ENCODE peak calls at places on chromosomes 6 and 20, in five cellular contexts. N, B, Y, E and A are unnamed samples.

GRCh38 chr6:124964084-124964763 is 2.0 kb downstream of the RNF217 start:
- DNase-seq in N (peak), Y (no peak), B (no peak), E (no peak), A (no peak)

GRCh38 chr20:25340380-25340779 is 50.3 kb downstream of the ABHD12 start:
- DNase-seq in E (no peak), B (no peak), N (no peak), Y (no peak), A (no peak)

GRCh38 chr6:1390071-1390804 is 862 bp downstream of the FOXF2 start:
- DNase-seq in E (peak), B (no peak), Y (no peak), N (peak), A (no peak)

GRCh38 chr6:30896541-30896940 is 11.5 kb upstream of the GTF2H4 start:
- DNase-seq in E (no peak), N (no peak), Y (no peak), B (no peak), A (peak)

GRCh38 chr20:57013741-57014140 is 252.7 kb downstream of the BMP7 start:
- DNase-seq in B (no peak), E (peak), Y (no peak), N (no peak), A (no peak)

GRCh38 chr6:126516411-126516810 is 176.5 kb downstream of the CENPW start:
- DNase-seq in B (no peak), E (no peak), Y (no peak), N (no peak), A (no peak)

GRCh38 chr6:144134176-144134575 is 16.1 kb upstream of the STX11 start:
- DNase-seq in Y (no peak), B (no peak), E (no peak), N (peak), A (no peak)

GRCh38 chr6:119633461-119633860 is 283.9 kb upstream of the MAN1A1 start:
- DNase-seq in B (no peak), E (no peak), N (no peak), Y (no peak), A (no peak)

GRCh38 chr6:13164316-13164715 is 164.0 kb downstream of the TBC1D7 start:
- DNase-seq in B (no peak), Y (no peak), N (no peak), E (no peak), A (no peak)

GRCh38 chr20:41627001-41627400 is 8.8 kb upstream of the CHD6 start:
- DNase-seq in N (no peak), E (no peak), Y (no peak), B (no peak), A (no peak)

GRCh38 chr6:121557146-121557545 is 121.7 kb downstream of the GJA1 start:
- DNase-seq in B (no peak), Y (no peak), E (no peak), N (no peak), A (no peak)

GRCh38 chr20:4949833-4950178 is 51.5 kb downstream of the SLC23A2 start:
- DNase-seq in B (peak), N (peak), Y (no peak), E (no peak), A (peak)

GRCh38 chr6:126804255-126805064 is 314.0 kb upstream of the RSPO3 start:
- DNase-seq in B (peak), Y (no peak), N (peak), E (no peak), A (peak)

GRCh38 chr20:1721687-1722512 is 64.3 kb upstream of the SIRPG start:
- DNase-seq in E (peak), B (no peak), N (no peak), Y (no peak), A (no peak)

GRCh38 chr6:48743738-48744137 is 632.7 kb upstream of the PTCHD4 start:
- DNase-seq in N (peak), E (no peak), B (no peak), Y (no peak), A (no peak)

GRCh38 chr20:23061713-23062561 is 12.5 kb upstream of the THBD start:
- DNase-seq in E (peak), N (peak), B (peak), Y (no peak), A (no peak)

GRCh38 chr20:22974354-22974753 is 60.8 kb upstream of the SSTR4 start:
- DNase-seq in N (no peak), Y (no peak), B (no peak), E (peak), A (no peak)

GRCh38 chr6:106608080-106608668 is 21.1 kb downstream of the RTN4IP1 start:
- DNase-seq in N (peak), B (peak), E (no peak), Y (peak), A (peak)

GRCh38 chr20:3235661-3236324 is 3.2 kb downstream of the SLC4A11 start:
- DNase-seq in N (peak), B (peak), E (no peak), Y (no peak), A (no peak)

GRCh38 chr20:14406495-14406894 is 69.1 kb upstream of the FLRT3 start:
- DNase-seq in B (peak), N (peak), Y (no peak), E (no peak), A (no peak)

GRCh38 chr6:111657146-111657545 is 51.5 kb upstream of the TRAF3IP2 start:
- DNase-seq in B (no peak), N (peak), Y (no peak), E (no peak), A (no peak)

GRCh38 chr6:169828176-169828575 is 76.8 kb downstream of the ERMARD start:
- DNase-seq in B (no peak), Y (no peak), N (no peak), E (peak), A (no peak)

GRCh38 chr6:155498370-155498769 is 42.7 kb upstream of the NOX3 start:
- DNase-seq in Y (no peak), B (no peak), E (no peak), N (peak), A (no peak)

GRCh38 chr6:168089186-168090063 is 10.4 kb upstream of the FRMD1 start:
- DNase-seq in N (no peak), Y (no peak), E (no peak), B (no peak), A (peak)

GRCh38 chr20:58606184-58606583 is 44.9 kb upstream of the STX16 start:
- DNase-seq in B (no peak), N (no peak), Y (no peak), E (no peak), A (no peak)
- TF ChIP-seq RFX5 in B (no peak), N (no peak), Y (no peak), E (no peak), A (no peak)

GRCh38 chr20:34708621-34709043 is 4.5 kb downstream of the TP53INP2 start:
- DNase-seq in B (peak), Y (no peak), E (peak), N (peak), A (peak)
- TF ChIP-seq RFX5 in B (no peak), Y (no peak), E (no peak), N (no peak), A (no peak)

DNA sequence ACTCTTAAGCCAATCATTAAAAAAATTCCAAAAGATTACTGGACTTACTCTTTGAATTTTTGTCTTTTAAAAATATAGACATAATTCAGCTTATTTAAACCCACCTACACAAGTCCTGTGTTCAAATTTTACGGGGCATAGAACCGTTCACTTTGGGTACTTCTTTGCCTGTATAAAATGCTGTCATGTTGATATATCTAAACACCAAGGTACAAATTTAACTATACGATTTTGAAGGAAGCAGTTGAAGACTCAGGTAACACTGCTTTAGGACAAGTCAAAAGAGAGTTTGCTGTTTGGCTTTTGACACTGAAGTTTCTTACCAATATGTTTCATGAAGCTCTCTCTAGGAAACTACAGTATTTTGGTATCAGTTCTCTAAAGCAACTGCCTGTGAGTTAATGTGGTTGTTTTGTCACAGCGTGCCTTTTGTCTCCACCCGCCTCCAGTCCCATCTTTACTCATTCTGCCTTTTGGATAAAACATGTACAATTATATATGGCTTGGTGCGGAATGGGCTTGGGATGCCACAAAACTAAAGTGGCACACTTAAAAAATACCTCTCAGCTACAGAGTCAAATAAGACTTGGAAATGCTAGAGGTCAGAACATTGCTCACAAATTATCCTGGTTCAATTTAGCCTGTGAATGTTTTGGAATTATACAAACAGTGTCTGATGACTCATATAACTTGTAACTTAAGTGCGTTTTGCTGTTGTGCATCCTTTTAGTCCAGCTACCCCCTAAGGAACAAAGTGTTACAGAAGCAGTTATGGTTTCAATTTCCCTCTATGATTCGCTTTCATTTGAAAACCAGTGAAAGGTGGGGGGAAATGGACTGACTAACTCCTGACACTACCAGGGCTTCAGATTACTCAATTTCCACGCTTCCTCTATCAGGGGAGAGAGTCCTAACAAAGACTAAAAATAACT is 38.7 kb downstream of the RGS17 start:
- DNase-seq in Y (peak), B (no peak), N (peak), E (no peak), A (no peak)
- TF ChIP-seq RFX5 in Y (no peak), B (no peak), N (no peak), E (no peak), A (no peak)

DNA sequence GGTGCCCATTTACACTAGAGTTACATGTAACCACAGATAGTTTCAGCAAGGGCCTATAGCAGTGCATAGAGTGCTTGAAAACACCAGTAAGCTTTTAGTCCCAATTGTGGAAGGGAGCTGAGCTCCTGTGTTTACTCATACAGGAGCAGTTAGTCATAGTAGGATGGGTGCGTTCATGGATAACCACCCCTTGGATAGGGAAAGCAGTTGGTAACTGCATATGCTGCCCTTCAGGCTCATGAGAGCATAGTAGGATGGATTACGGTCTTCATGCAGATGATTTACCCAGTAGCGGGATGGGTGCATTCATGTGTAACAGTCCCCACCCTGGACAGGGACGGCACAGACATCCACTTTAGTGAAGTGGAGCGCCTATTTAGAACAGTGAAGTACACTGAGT is 45.1 kb downstream of the OR2B6 start:
- DNase-seq in E (no peak), B (no peak), N (no peak), Y (no peak), A (no peak)
- TF ChIP-seq RFX5 in E (no peak), B (no peak), N (no peak), Y (no peak), A (no peak)

GRCh38 chr20:44245977-44246376 is 1.1 kb upstream of the GDAP1L1 start:
- DNase-seq in B (no peak), N (no peak), Y (no peak), E (no peak), A (no peak)

GRCh38 chr20:44247131-44247571 is at the start of gene GDAP1L1:
- DNase-seq in E (peak), B (no peak), N (no peak), Y (no peak), A (peak)

GRCh38 chr20:44251284-44251683 is 4.2 kb downstream of the GDAP1L1 start:
- DNase-seq in N (no peak), E (no peak), B (no peak), Y (no peak), A (no peak)

GRCh38 chr20:44248420-44248759 is 1.3 kb downstream of the GDAP1L1 start:
- DNase-seq in N (no peak), E (no peak), Y (no peak), B (no peak), A (no peak)

GRCh38 chr20:44247676-44248419 is 740 bp downstream of the GDAP1L1 start:
- DNase-seq in E (peak), Y (no peak), B (peak), N (peak), A (peak)
- TF ChIP-seq RFX5 in E (no peak), Y (no peak), B (no peak), N (no peak), A (no peak)

DNA sequence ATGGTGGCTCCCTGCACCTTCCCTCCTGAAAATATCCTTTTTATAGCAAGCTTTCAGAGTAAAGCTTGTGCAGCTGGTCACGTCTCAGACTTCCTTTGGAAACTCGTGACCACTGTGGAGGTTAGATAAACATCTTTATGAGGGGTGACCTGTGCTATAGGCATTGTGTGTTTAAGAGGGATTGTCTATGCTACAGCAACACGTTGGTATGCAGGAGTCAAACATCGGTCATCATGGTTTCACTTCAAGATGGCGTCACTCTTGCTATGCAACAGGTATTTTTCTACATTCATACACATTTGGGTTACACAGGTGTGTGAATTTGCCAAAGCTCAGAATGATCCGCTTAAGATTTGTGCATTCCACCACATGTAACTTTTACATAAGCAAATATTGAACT is 14.6 kb upstream of the BLCAP start:
- DNase-seq in E (no peak), N (peak), Y (no peak), B (no peak), A (no peak)
- TF ChIP-seq RFX5 in E (no peak), N (no peak), Y (no peak), B (no peak), A (no peak)

GRCh38 chr6:135871296-135871695 is 19.8 kb downstream of the PDE7B start:
- DNase-seq in B (no peak), Y (no peak), E (no peak), N (peak), A (no peak)
- TF ChIP-seq RFX5 in B (no peak), Y (no peak), E (no peak), N (no peak), A (no peak)

GRCh38 chr6:88631830-88632229 is 331.6 kb downstream of the RNGTT start:
- DNase-seq in E (no peak), B (no peak), Y (no peak), N (no peak), A (no peak)

GRCh38 chr6:88626460-88626859 is 337.0 kb downstream of the RNGTT start:
- DNase-seq in E (no peak), N (peak), Y (no peak), B (no peak), A (no peak)

GRCh38 chr6:88633782-88634181 is 329.6 kb downstream of the RNGTT start:
- DNase-seq in N (no peak), B (no peak), E (no peak), Y (no peak), A (no peak)

GRCh38 chr6:88629838-88630462 is 333.5 kb downstream of the RNGTT start:
- DNase-seq in N (no peak), E (peak), Y (no peak), B (no peak), A (no peak)
- TF ChIP-seq RFX5 in N (no peak), E (no peak), Y (no peak), B (no peak), A (no peak)